ENCODE peak calls at places on chromosome 7, in ten cellular contexts. K is bronchial epithelial cell, H is dorsolateral prefrontal cortex, R is AG04450, V is BE2C, D is OCI-LY7, B is osteocyte, P is HepG2, F is kidney, S is AG09309. E is an unnamed sample.

GRCh38 chr7:132045481-132045980 is 489.1 kb upstream of the PODXL start:
- DNase-seq in K (no peak), H (no peak), R (no peak), V (peak), D (no peak), B (no peak), P (no peak), F (no peak), S (no peak), E (no peak)

GRCh38 chr7:123750389-123751230 is 1.8 kb upstream of the WASL start:
- DNase-seq in K (no peak), H (no peak), R (no peak), V (no peak), D (no peak), B (no peak), P (no peak), F (no peak), S (no peak), E (no peak)

GRCh38 chr7:134900430-134900876 is 85.9 kb upstream of the AGBL3 start:
- DNase-seq in K (no peak), H (no peak), R (no peak), V (no peak), D (peak), B (no peak), P (no peak), F (no peak), S (no peak), E (no peak)

GRCh38 chr7:126727930-126728331 is 524.8 kb downstream of the GRM8 start:
- DNase-seq in K (peak), H (no peak), R (no peak), V (peak), D (no peak), B (no peak), P (no peak), F (no peak), S (no peak), E (no peak)

GRCh38 chr7:10022957-10023356 is 950.7 kb upstream of the PHF14 start:
- DNase-seq in K (peak), H (no peak), R (no peak), V (peak), D (no peak), B (no peak), P (no peak), F (no peak), S (no peak), E (no peak)

GRCh38 chr7:116177009-116177408 is 33.3 kb upstream of the TES start:
- DNase-seq in K (peak), H (no peak), R (peak), V (no peak), D (no peak), B (no peak), P (no peak), F (no peak), S (peak), E (no peak)

GRCh38 chr7:18570890-18571478 is 75.4 kb downstream of the HDAC9 start:
- DNase-seq in K (peak), H (no peak), R (no peak), V (peak), D (peak), B (no peak), P (peak), F (no peak), S (peak), E (no peak)

GRCh38 chr7:108323305-108323832 is 132.9 kb downstream of the NRCAM start:
- DNase-seq in K (no peak), H (no peak), R (no peak), V (no peak), D (no peak), B (no peak), P (no peak), F (no peak), S (no peak), E (no peak)

GRCh38 chr7:3309140-3309539 is 8.1 kb downstream of the SDK1 start:
- DNase-seq in K (peak), H (no peak), R (no peak), V (no peak), D (no peak), B (no peak), P (no peak), F (no peak), S (no peak), E (no peak)

GRCh38 chr7:127726481-127726880 is 74.5 kb downstream of the SND1 start:
- DNase-seq in K (no peak), H (no peak), R (no peak), V (no peak), D (no peak), B (no peak), P (no peak), F (no peak), S (no peak), E (no peak)

GRCh38 chr7:36138209-36138608 is 14.8 kb upstream of the EEPD1 start:
- DNase-seq in K (no peak), H (no peak), R (no peak), V (no peak), D (no peak), B (no peak), P (no peak), F (no peak), S (no peak), E (no peak)

GRCh38 chr7:99079104-99079503 is 64.8 kb downstream of the SMURF1 start:
- DNase-seq in K (no peak), H (no peak), R (no peak), V (peak), D (no peak), B (no peak), P (no peak), F (no peak), S (no peak), E (no peak)

GRCh38 chr7:82697897-82698296 is 254.3 kb upstream of the CACNA2D1 start:
- DNase-seq in K (peak), H (no peak), R (no peak), V (no peak), D (no peak), B (no peak), P (no peak), F (no peak), S (no peak), E (no peak)

GRCh38 chr7:86926732-86927131 is 132.7 kb downstream of the ELAPOR2 start:
- DNase-seq in K (peak), H (no peak), R (no peak), V (peak), D (peak), B (no peak), P (peak), F (no peak), S (peak), E (peak)

GRCh38 chr7:108145401-108145800 is 15.2 kb upstream of the LAMB4 start:
- DNase-seq in K (no peak), H (no peak), R (no peak), V (no peak), D (no peak), B (no peak), P (no peak), F (no peak), S (no peak), E (no peak)

GRCh38 chr7:108452707-108453106 is 3.5 kb downstream of the NRCAM start:
- DNase-seq in K (peak), H (no peak), R (no peak), V (peak), D (peak), B (no peak), P (peak), F (no peak), S (no peak), E (no peak)

GRCh38 chr7:105352018-105352612 is 36.6 kb downstream of the SRPK2 start:
- DNase-seq in K (peak), H (peak), R (peak), V (no peak), D (peak), B (no peak), P (no peak), F (peak), S (peak), E (no peak)

GRCh38 chr7:55132890-55133551 is 114.2 kb downstream of the EGFR start:
- DNase-seq in K (peak), H (no peak), R (peak), V (no peak), D (no peak), B (peak), P (peak), F (no peak), S (peak), E (no peak)

GRCh38 chr7:122619664-122620063 is 79.3 kb downstream of the RNF133 start:
- DNase-seq in K (no peak), H (no peak), R (no peak), V (no peak), D (no peak), B (no peak), P (no peak), F (no peak), S (no peak), E (no peak)

GRCh38 chr7:140810830-140811556 is 113.7 kb downstream of the BRAF start:
- DNase-seq in K (peak), H (no peak), R (peak), V (peak), D (peak), B (peak), P (peak), F (no peak), S (peak), E (no peak)

GRCh38 chr7:41685684-41686083 is 17.2 kb downstream of the INHBA start:
- DNase-seq in K (peak), H (no peak), R (peak), V (no peak), D (no peak), B (no peak), P (no peak), F (no peak), S (no peak), E (no peak)

GRCh38 chr7:2109936-2110585 is 122.7 kb downstream of the MAD1L1 start:
- DNase-seq in K (peak), H (peak), R (peak), V (peak), D (peak), B (no peak), P (peak), F (peak), S (peak), E (peak)

GRCh38 chr7:77538186-77538907 is 1.3 kb downstream of the PTPN12 start:
- DNase-seq in K (peak), H (peak), R (peak), V (peak), D (no peak), B (peak), P (peak), F (peak), S (peak), E (no peak)

DNA sequence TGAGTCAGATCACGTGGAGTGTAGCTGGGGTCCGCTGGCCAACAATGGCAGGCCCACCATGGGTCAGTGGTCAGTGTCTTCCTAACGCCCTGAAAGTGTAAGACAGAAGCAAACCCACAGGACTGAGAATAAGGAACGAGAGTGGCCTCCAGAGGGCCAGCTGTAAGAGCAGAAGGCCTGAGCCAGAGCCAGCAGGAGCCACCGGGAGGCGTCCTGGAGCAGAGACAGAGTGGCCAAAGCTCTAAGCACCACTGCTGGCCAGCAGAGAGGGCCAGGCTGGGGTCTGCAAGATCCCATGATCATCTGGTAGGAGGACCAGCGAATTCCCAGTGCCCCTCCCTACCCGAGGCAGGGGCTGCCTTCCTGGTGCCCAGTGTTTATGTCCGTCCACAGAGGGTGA is 9.2 kb downstream of the CCDC201 start:
- DNase-seq in K (no peak), H (no peak), R (no peak), V (no peak), D (no peak), B (no peak), P (peak), F (no peak), S (no peak), E (no peak)
- TF ChIP-seq CTCF in K (no peak), H (no peak), R (peak), V (no peak), D (no peak), B (peak), P (peak), F (no peak), S (peak), E (no peak)

GRCh38 chr7:75024922-75025321 is 48.7 kb downstream of the RCC1L start:
- DNase-seq in K (no peak), H (no peak), R (no peak), V (no peak), D (no peak), B (no peak), P (no peak), F (no peak), S (no peak), E (no peak)
- TF ChIP-seq CTCF in K (no peak), H (no peak), R (no peak), V (no peak), D (no peak), B (no peak), P (no peak), F (no peak), S (no peak), E (no peak)

GRCh38 chr7:64277630-64278029 is 36.1 kb upstream of the ZNF736 start:
- DNase-seq in K (no peak), H (no peak), R (no peak), V (no peak), D (no peak), B (no peak), P (no peak), F (no peak), S (no peak), E (no peak)
- TF ChIP-seq CTCF in K (no peak), H (no peak), R (no peak), V (no peak), D (no peak), B (no peak), P (no peak), F (no peak), S (no peak), E (no peak)

GRCh38 chr7:150966002-150966401 is 12.1 kb downstream of the KCNH2 start:
- DNase-seq in K (no peak), H (no peak), R (no peak), V (peak), D (peak), B (no peak), P (peak), F (no peak), S (no peak), E (no peak)
- TF ChIP-seq CTCF in K (peak), H (peak), R (peak), V (peak), D (no peak), B (peak), P (peak), F (no peak), S (peak), E (no peak)